ENCODE peak calls at places on chromosome 14, in nine cellular contexts. Y is putamen; P is foreskin keratinocyte; V is NCI-H1092; G is stimulated activated CD4-positive, alpha-beta T cell treated with anti-CD3 and anti-CD28 coated beads, Interleukin-15, amount 100 ng/mL, for 1 hour; W is AML-193; U is NCI-H460; I is right lobe of liver; K is naive B cell. F is an unnamed sample.

GRCh38 chr14:93079865-93080403 is 35.8 kb downstream of the ITPK1 start:
- DNase-seq in Y (no peak), P (no peak), V (no peak), G (no peak), W (no peak), U (no peak), I (no peak), K (no peak), F (no peak)

GRCh38 chr14:66600416-66600815 is 92.5 kb downstream of the GPHN start:
- DNase-seq in Y (no peak), P (peak; percentile 78), V (no peak), G (no peak), W (no peak), U (no peak), I (no peak), K (no peak), F (no peak)

GRCh38 chr14:65423986-65424385 is 11.5 kb downstream of the FUT8 start:
- DNase-seq in Y (no peak), P (no peak), V (no peak), G (no peak), W (no peak), U (no peak), I (no peak), K (no peak), F (no peak)

GRCh38 chr14:69087061-69087461 is 65.9 kb downstream of the DCAF5 start:
- DNase-seq in Y (no peak), P (peak; percentile 46), V (no peak), G (no peak), W (no peak), U (no peak), I (no peak), K (no peak), F (no peak)

GRCh38 chr14:46951103-46951502 is 299.5 kb upstream of the RPL10L start:
- DNase-seq in Y (no peak), P (no peak), V (no peak), G (no peak), W (no peak), U (no peak), I (no peak), K (no peak), F (no peak)

GRCh38 chr14:32784408-32784807 is 154.3 kb upstream of the NPAS3 start:
- DNase-seq in Y (no peak), P (no peak), V (no peak), G (no peak), W (no peak), U (no peak), I (no peak), K (no peak), F (no peak)

GRCh38 chr14:53683229-53683628 is 273.4 kb downstream of the BMP4 start:
- DNase-seq in Y (no peak), P (peak; percentile 11), V (no peak), G (no peak), W (no peak), U (no peak), I (no peak), K (no peak), F (no peak)

GRCh38 chr14:106694638-106695393 is 1168.4 kb downstream of the TMEM121 start:
- DNase-seq in Y (no peak), P (no peak), V (no peak), G (peak; percentile 22), W (peak; percentile 36), U (peak; percentile 3), I (no peak), K (peak; percentile 68), F (peak; percentile 78)

GRCh38 chr14:38212996-38213395 is 5.3 kb downstream of the SSTR1 start:
- DNase-seq in Y (no peak), P (no peak), V (no peak), G (no peak), W (no peak), U (no peak), I (no peak), K (no peak), F (no peak)

GRCh38 chr14:90428676-90429075 is 31.8 kb downstream of the CALM1 start:
- DNase-seq in Y (no peak), P (no peak), V (no peak), G (no peak), W (no peak), U (no peak), I (no peak), K (no peak), F (no peak)

GRCh38 chr14:53389207-53389606 is 236.1 kb upstream of the DDHD1 start:
- DNase-seq in Y (no peak), P (peak; percentile 78), V (no peak), G (no peak), W (no peak), U (no peak), I (no peak), K (no peak), F (no peak)

GRCh38 chr14:100473249-100473648 is 114.0 kb downstream of the BEGAIN start:
- DNase-seq in Y (no peak), P (no peak), V (no peak), G (no peak), W (no peak), U (no peak), I (no peak), K (no peak), F (no peak)

GRCh38 chr14:59265808-59266207 is 77.3 kb downstream of the DAAM1 start:
- DNase-seq in Y (no peak), P (peak; percentile 78), V (no peak), G (no peak), W (no peak), U (no peak), I (no peak), K (no peak), F (no peak)

GRCh38 chr14:102182190-102182589 is 42.5 kb downstream of the WDR20 start:
- DNase-seq in Y (no peak), P (peak; percentile 72), V (no peak), G (no peak), W (no peak), U (no peak), I (no peak), K (no peak), F (no peak)

GRCh38 chr14:50910495-50911420 is 33.5 kb downstream of the PYGL start:
- DNase-seq in Y (no peak), P (no peak), V (no peak), G (no peak), W (no peak), U (no peak), I (no peak), K (no peak), F (no peak)

GRCh38 chr14:35331605-35332516 is 39.7 kb downstream of the PSMA6 start:
- DNase-seq in Y (no peak), P (peak; percentile 97), V (no peak), G (no peak), W (no peak), U (no peak), I (peak; percentile 66), K (no peak), F (no peak)

GRCh38 chr14:30854492-30854891 is 19.9 kb upstream of the COCH start:
- DNase-seq in Y (peak; percentile 78), P (no peak), V (no peak), G (no peak), W (no peak), U (no peak), I (no peak), K (no peak), F (no peak)

GRCh38 chr14:100816286-100816949 is 9.5 kb upstream of the MEG3 start:
- DNase-seq in Y (no peak), P (no peak), V (no peak), G (no peak), W (no peak), U (no peak), I (no peak), K (no peak), F (no peak)

GRCh38 chr14:102591372-102591943 is 991 bp upstream of the RCOR1 start:
- DNase-seq in Y (peak; percentile 23), P (no peak), V (peak; percentile 5), G (peak; percentile 6), W (no peak), U (no peak), I (peak; percentile 66), K (no peak), F (peak; percentile 73)

GRCh38 chr14:61385002-61385685 is 63.8 kb downstream of the PRKCH start:
- DNase-seq in Y (peak; percentile 29), P (peak; percentile 30), V (no peak), G (no peak), W (no peak), U (no peak), I (no peak), K (no peak), F (peak; percentile 15)

GRCh38 chr14:101972126-101972785 is 7.9 kb downstream of the DYNC1H1 start:
- DNase-seq in Y (peak; percentile 82), P (peak; percentile 99), V (no peak), G (no peak), W (peak; percentile 22), U (peak; percentile 100), I (peak; percentile 72), K (no peak), F (peak; percentile 15)

F was measured in GDM1.